ENCODE peak calls at places on chromosomes 2 and 18, in ten cellular contexts. One of them, this sample, is unnamed.
A peak's percentile ranks its signal among the peaks of the same experiment; 100 is the strongest.

GRCh38 chr2:143482316-143482715 is 353.1 kb downstream of the ARHGAP15 start:
- DNase-seq in stimulated activated CD4-positive, alpha-beta T cell treated with anti-CD3 and anti-CD28 coated beads, TNF-alpha, amount 100 ng/mL, for 24 hours: no peak
- DNase-seq in right atrium auricular region: no peak
- DNase-seq in activated T-cell treated with anti-CD3 and anti-CD28 coated beads for 48 hours: no peak
- DNase-seq in GM12891: no peak
- DNase-seq in right cardiac atrium: no peak
- DNase-seq in GM18507: no peak
- DNase-seq in T follicular helper cell: no peak
- DNase-seq in HuH-7: no peak
- DNase-seq in NCI-H1417: no peak
- DNase-seq in this sample: no peak

GRCh38 chr2:123659120-123659519 is 366.0 kb upstream of the CNTNAP5 start:
- DNase-seq in stimulated activated CD4-positive, alpha-beta T cell treated with anti-CD3 and anti-CD28 coated beads, TNF-alpha, amount 100 ng/mL, for 24 hours: no peak
- DNase-seq in right atrium auricular region: no peak
- DNase-seq in activated T-cell treated with anti-CD3 and anti-CD28 coated beads for 48 hours: no peak
- DNase-seq in GM12891: no peak
- DNase-seq in right cardiac atrium: no peak
- DNase-seq in GM18507: no peak
- DNase-seq in T follicular helper cell: no peak
- DNase-seq in HuH-7: no peak
- DNase-seq in NCI-H1417: no peak
- DNase-seq in this sample: no peak

GRCh38 chr18:12307251-12307736 is 747 bp upstream of the TUBB6 start:
- DNase-seq in stimulated activated CD4-positive, alpha-beta T cell treated with anti-CD3 and anti-CD28 coated beads, TNF-alpha, amount 100 ng/mL, for 24 hours: no peak
- DNase-seq in right atrium auricular region: peak; percentile 77
- DNase-seq in activated T-cell treated with anti-CD3 and anti-CD28 coated beads for 48 hours: no peak
- DNase-seq in GM12891: no peak
- DNase-seq in right cardiac atrium: peak; percentile 88
- DNase-seq in GM18507: no peak
- DNase-seq in T follicular helper cell: no peak
- DNase-seq in HuH-7: peak; percentile 71
- DNase-seq in NCI-H1417: no peak
- DNase-seq in this sample: no peak

GRCh38 chr2:233803292-233803911 is 25.3 kb downstream of the MROH2A start:
- DNase-seq in stimulated activated CD4-positive, alpha-beta T cell treated with anti-CD3 and anti-CD28 coated beads, TNF-alpha, amount 100 ng/mL, for 24 hours: no peak
- DNase-seq in right atrium auricular region: peak; percentile 36
- DNase-seq in activated T-cell treated with anti-CD3 and anti-CD28 coated beads for 48 hours: no peak
- DNase-seq in GM12891: no peak
- DNase-seq in right cardiac atrium: no peak
- DNase-seq in GM18507: no peak
- DNase-seq in T follicular helper cell: no peak
- DNase-seq in HuH-7: no peak
- DNase-seq in NCI-H1417: no peak
- DNase-seq in this sample: no peak

GRCh38 chr2:7725132-7725849 is 808.1 kb downstream of the RNF144A start:
- DNase-seq in stimulated activated CD4-positive, alpha-beta T cell treated with anti-CD3 and anti-CD28 coated beads, TNF-alpha, amount 100 ng/mL, for 24 hours: no peak
- DNase-seq in right atrium auricular region: no peak
- DNase-seq in activated T-cell treated with anti-CD3 and anti-CD28 coated beads for 48 hours: no peak
- DNase-seq in GM12891: no peak
- DNase-seq in right cardiac atrium: no peak
- DNase-seq in GM18507: no peak
- DNase-seq in T follicular helper cell: no peak
- DNase-seq in HuH-7: no peak
- DNase-seq in NCI-H1417: peak; percentile 14
- DNase-seq in this sample: peak; percentile 41

GRCh38 chr2:215409331-215410127 is 26.3 kb downstream of the FN1 start:
- DNase-seq in stimulated activated CD4-positive, alpha-beta T cell treated with anti-CD3 and anti-CD28 coated beads, TNF-alpha, amount 100 ng/mL, for 24 hours: no peak
- DNase-seq in right atrium auricular region: no peak
- DNase-seq in activated T-cell treated with anti-CD3 and anti-CD28 coated beads for 48 hours: peak; percentile 33
- DNase-seq in GM12891: no peak
- DNase-seq in right cardiac atrium: no peak
- DNase-seq in GM18507: no peak
- DNase-seq in T follicular helper cell: no peak
- DNase-seq in HuH-7: no peak
- DNase-seq in NCI-H1417: no peak
- DNase-seq in this sample: no peak

GRCh38 chr2:223545830-223546229 is 56.3 kb downstream of the SCG2 start:
- DNase-seq in stimulated activated CD4-positive, alpha-beta T cell treated with anti-CD3 and anti-CD28 coated beads, TNF-alpha, amount 100 ng/mL, for 24 hours: no peak
- DNase-seq in right atrium auricular region: no peak
- DNase-seq in activated T-cell treated with anti-CD3 and anti-CD28 coated beads for 48 hours: no peak
- DNase-seq in GM12891: no peak
- DNase-seq in right cardiac atrium: no peak
- DNase-seq in GM18507: no peak
- DNase-seq in T follicular helper cell: no peak
- DNase-seq in HuH-7: no peak
- DNase-seq in NCI-H1417: no peak
- DNase-seq in this sample: no peak

GRCh38 chr18:79941473-79942119 is 9.9 kb downstream of the SLC66A2 start:
- DNase-seq in stimulated activated CD4-positive, alpha-beta T cell treated with anti-CD3 and anti-CD28 coated beads, TNF-alpha, amount 100 ng/mL, for 24 hours: no peak
- DNase-seq in right atrium auricular region: no peak
- DNase-seq in activated T-cell treated with anti-CD3 and anti-CD28 coated beads for 48 hours: no peak
- DNase-seq in GM12891: no peak
- DNase-seq in right cardiac atrium: no peak
- DNase-seq in GM18507: no peak
- DNase-seq in T follicular helper cell: no peak
- DNase-seq in HuH-7: no peak
- DNase-seq in NCI-H1417: no peak
- DNase-seq in this sample: no peak

GRCh38 chr2:216426938-216427337 is 14.7 kb downstream of the SMARCAL1 start:
- DNase-seq in stimulated activated CD4-positive, alpha-beta T cell treated with anti-CD3 and anti-CD28 coated beads, TNF-alpha, amount 100 ng/mL, for 24 hours: no peak
- DNase-seq in right atrium auricular region: no peak
- DNase-seq in activated T-cell treated with anti-CD3 and anti-CD28 coated beads for 48 hours: no peak
- DNase-seq in GM12891: no peak
- DNase-seq in right cardiac atrium: no peak
- DNase-seq in GM18507: no peak
- DNase-seq in T follicular helper cell: no peak
- DNase-seq in HuH-7: no peak
- DNase-seq in NCI-H1417: no peak
- DNase-seq in this sample: no peak